ENCODE peak calls at places on chromosomes 5 and 9, in nine cellular contexts. S is mucosa of descending colon, D is colonic mucosa, V is uterus, I is HFFc6, X is IMR-90, H is fibroblast of pulmonary artery, T is RWPE1, Q is left ventricle myocardium inferior. L is an unnamed sample.

GRCh38 chr5:135491552-135492318 is 39.6 kb upstream of the TIFAB start:
- DNase-seq in S (no peak), D (no peak), V (no peak), I (no peak), X (no peak), H (no peak), T (peak), Q (no peak), L (no peak)

GRCh38 chr9:79883073-79883645 is 311.4 kb downstream of the TLE4 start:
- DNase-seq in S (no peak), D (no peak), V (no peak), I (no peak), X (no peak), H (no peak), T (no peak), Q (peak), L (no peak)

GRCh38 chr5:10424124-10424731 is 17.5 kb upstream of the ROPN1L start:
- DNase-seq in S (no peak), D (no peak), V (no peak), I (peak), X (peak), H (peak), T (peak), Q (no peak), L (peak)

GRCh38 chr9:83959061-83959460 is 21.0 kb downstream of the HNRNPK start:
- DNase-seq in S (no peak), D (no peak), V (no peak), I (peak), X (peak), H (peak), T (no peak), Q (no peak), L (no peak)

GRCh38 chr9:129569506-129570449 is 51.1 kb downstream of the C9orf50 start:
- DNase-seq in S (no peak), D (no peak), V (no peak), I (no peak), X (peak), H (peak), T (no peak), Q (no peak), L (peak)

GRCh38 chr9:92963831-92964606 is 16.7 kb downstream of the FGD3 start:
- DNase-seq in S (peak), D (peak), V (no peak), I (no peak), X (no peak), H (no peak), T (no peak), Q (no peak), L (no peak)

GRCh38 chr9:19009566-19009965 is 23.4 kb downstream of the SAXO1 start:
- DNase-seq in S (no peak), D (no peak), V (no peak), I (no peak), X (no peak), H (no peak), T (no peak), Q (no peak), L (no peak)

GRCh38 chr5:9332026-9332425 is 213.8 kb downstream of the SEMA5A start:
- DNase-seq in S (no peak), D (no peak), V (no peak), I (no peak), X (no peak), H (no peak), T (no peak), Q (no peak), L (no peak)

GRCh38 chr9:89522261-89522978 is 24.5 kb upstream of the SEMA4D start:
- DNase-seq in S (no peak), D (peak), V (no peak), I (no peak), X (no peak), H (no peak), T (no peak), Q (no peak), L (no peak)

GRCh38 chr9:35862328-35862727 is 7.9 kb downstream of the OR13J1 start:
- DNase-seq in S (no peak), D (no peak), V (no peak), I (no peak), X (no peak), H (no peak), T (no peak), Q (no peak), L (no peak)

GRCh38 chr9:99588299-99588698 is 233.4 kb upstream of the NR4A3 start:
- DNase-seq in S (no peak), D (no peak), V (no peak), I (no peak), X (no peak), H (no peak), T (no peak), Q (no peak), L (no peak)

GRCh38 chr5:129763651-129764050 is 15.8 kb downstream of the MINAR2 start:
- DNase-seq in S (no peak), D (no peak), V (no peak), I (no peak), X (no peak), H (no peak), T (no peak), Q (no peak), L (no peak)

GRCh38 chr5:72531496-72532190 is 24.4 kb upstream of the ZNF366 start:
- DNase-seq in S (no peak), D (no peak), V (no peak), I (peak), X (no peak), H (peak), T (no peak), Q (no peak), L (no peak)

GRCh38 chr5:9716838-9717281 is 86.7 kb upstream of the TAS2R1 start:
- DNase-seq in S (no peak), D (no peak), V (no peak), I (peak), X (peak), H (peak), T (no peak), Q (no peak), L (no peak)

GRCh38 chr9:133770076-133770777 is 32.1 kb upstream of the SARDH start:
- DNase-seq in S (no peak), D (peak), V (no peak), I (no peak), X (no peak), H (no peak), T (no peak), Q (no peak), L (no peak)

GRCh38 chr5:116650544-116650943 is 75.9 kb upstream of the SEMA6A start:
- DNase-seq in S (no peak), D (no peak), V (no peak), I (no peak), X (no peak), H (no peak), T (no peak), Q (no peak), L (no peak)

GRCh38 chr9:116334581-116335150 is 181.1 kb downstream of the PAPPA start:
- DNase-seq in S (no peak), D (no peak), V (no peak), I (no peak), X (no peak), H (no peak), T (no peak), Q (no peak), L (no peak)

GRCh38 chr5:152723482-152723881 is 318.4 kb upstream of the NMUR2 start:
- DNase-seq in S (no peak), D (no peak), V (no peak), I (no peak), X (no peak), H (no peak), T (no peak), Q (no peak), L (no peak)

GRCh38 chr5:154972476-154973080 is 31.7 kb downstream of the MRPL22 start:
- DNase-seq in S (no peak), D (no peak), V (no peak), I (peak), X (peak), H (peak), T (peak), Q (no peak), L (peak)

GRCh38 chr5:97365173-97365845 is 182.3 kb upstream of the RIOK2 start:
- DNase-seq in S (no peak), D (no peak), V (no peak), I (no peak), X (no peak), H (no peak), T (no peak), Q (no peak), L (no peak)

GRCh38 chr9:99231708-99232107 is 9.6 kb downstream of the SEC61B start:
- DNase-seq in S (no peak), D (no peak), V (no peak), I (peak), X (peak), H (peak), T (peak), Q (no peak), L (peak)

GRCh38 chr9:90504486-90504885 is 138.1 kb downstream of the DIRAS2 start:
- DNase-seq in S (no peak), D (no peak), V (no peak), I (no peak), X (no peak), H (no peak), T (no peak), Q (no peak), L (no peak)

GRCh38 chr9:136944519-136945332 is at the start of the genes C8G and FBXW5:
- DNase-seq in S (peak), D (peak), V (peak), I (peak), X (peak), H (peak), T (peak), Q (peak), L (peak)

GRCh38 chr9:70049236-70049635 is 5.6 kb downstream of the MAMDC2 start:
- DNase-seq in S (no peak), D (peak), V (peak), I (peak), X (peak), H (peak), T (peak), Q (peak), L (peak)

GRCh38 chr9:94553029-94553938 is 1.6 kb upstream of the PCAT7 start:
- DNase-seq in S (peak), D (peak), V (no peak), I (no peak), X (no peak), H (no peak), T (no peak), Q (no peak), L (peak)

GRCh38 chr5:55636711-55637110 is 75.4 kb downstream of the SLC38A9 start:
- DNase-seq in S (no peak), D (peak), V (peak), I (peak), X (peak), H (peak), T (peak), Q (peak), L (peak)

GRCh38 chr5:147835386-147835798 is 3.9 kb upstream of the SPINK1 start:
- DNase-seq in S (no peak), D (no peak), V (no peak), I (no peak), X (no peak), H (no peak), T (peak), Q (no peak), L (peak)

GRCh38 chr5:115979628-115980041 is 17.4 kb downstream of the LVRN start:
- DNase-seq in S (no peak), D (no peak), V (no peak), I (peak), X (peak), H (peak), T (no peak), Q (no peak), L (no peak)

GRCh38 chr5:173950829-173951228 is 38.1 kb upstream of the C5orf47 start:
- DNase-seq in S (no peak), D (no peak), V (no peak), I (no peak), X (no peak), H (no peak), T (no peak), Q (no peak), L (no peak)

GRCh38 chr9:88782931-88783451 is 208.3 kb upstream of the S1PR3 start:
- DNase-seq in S (no peak), D (no peak), V (no peak), I (no peak), X (peak), H (no peak), T (no peak), Q (no peak), L (no peak)

GRCh38 chr9:78234810-78235209 is 1.1 kb upstream of the CEP78 start:
- DNase-seq in S (no peak), D (no peak), V (no peak), I (no peak), X (peak), H (peak), T (peak), Q (no peak), L (no peak)

DNA sequence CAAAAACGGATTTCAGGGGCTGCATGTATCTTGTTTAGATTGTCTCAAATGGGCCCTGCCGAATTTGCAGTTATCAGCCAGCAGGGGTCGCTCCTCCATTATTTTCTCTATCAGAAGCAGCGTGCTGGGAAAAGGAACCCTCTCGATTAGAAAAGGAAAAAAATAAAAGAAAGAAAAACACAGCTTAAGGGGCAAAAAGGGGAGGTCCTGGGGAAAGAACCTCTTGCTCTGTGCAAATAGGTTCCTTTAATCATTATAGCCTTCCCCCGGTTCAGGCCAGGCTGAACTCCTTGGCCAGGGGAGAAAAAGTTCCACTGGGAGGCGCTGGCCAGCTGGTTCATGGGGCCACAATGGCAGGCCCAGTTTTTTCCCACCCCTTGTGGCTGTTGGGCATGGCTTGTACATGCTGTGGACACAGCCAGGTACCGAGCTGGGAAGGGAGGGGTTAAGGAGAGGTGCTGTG is 25.0 kb upstream of the CAPSL start:
- DNase-seq in S (no peak), D (peak), V (no peak), I (peak), X (peak), H (peak), T (no peak), Q (no peak), L (peak)
- TF ChIP-seq CTCF in S (no peak), D (peak), V (no peak), I (peak), X (peak), H (peak), T (peak), Q (no peak), L (peak)

GRCh38 chr5:94853122-94853521 is 234.7 kb downstream of the SLF1 start:
- DNase-seq in S (no peak), D (no peak), V (no peak), I (no peak), X (no peak), H (no peak), T (no peak), Q (no peak), L (no peak)

GRCh38 chr5:94847726-94848125 is 229.3 kb downstream of the SLF1 start:
- DNase-seq in S (no peak), D (no peak), V (no peak), I (no peak), X (no peak), H (no peak), T (no peak), Q (no peak), L (no peak)

GRCh38 chr5:94850960-94851359 is 232.5 kb downstream of the SLF1 start:
- DNase-seq in S (no peak), D (no peak), V (no peak), I (no peak), X (no peak), H (no peak), T (no peak), Q (no peak), L (no peak)

GRCh38 chr5:94849324-94849723 is 230.9 kb downstream of the SLF1 start:
- DNase-seq in S (no peak), D (no peak), V (no peak), I (no peak), X (no peak), H (no peak), T (no peak), Q (no peak), L (no peak)

DNA sequence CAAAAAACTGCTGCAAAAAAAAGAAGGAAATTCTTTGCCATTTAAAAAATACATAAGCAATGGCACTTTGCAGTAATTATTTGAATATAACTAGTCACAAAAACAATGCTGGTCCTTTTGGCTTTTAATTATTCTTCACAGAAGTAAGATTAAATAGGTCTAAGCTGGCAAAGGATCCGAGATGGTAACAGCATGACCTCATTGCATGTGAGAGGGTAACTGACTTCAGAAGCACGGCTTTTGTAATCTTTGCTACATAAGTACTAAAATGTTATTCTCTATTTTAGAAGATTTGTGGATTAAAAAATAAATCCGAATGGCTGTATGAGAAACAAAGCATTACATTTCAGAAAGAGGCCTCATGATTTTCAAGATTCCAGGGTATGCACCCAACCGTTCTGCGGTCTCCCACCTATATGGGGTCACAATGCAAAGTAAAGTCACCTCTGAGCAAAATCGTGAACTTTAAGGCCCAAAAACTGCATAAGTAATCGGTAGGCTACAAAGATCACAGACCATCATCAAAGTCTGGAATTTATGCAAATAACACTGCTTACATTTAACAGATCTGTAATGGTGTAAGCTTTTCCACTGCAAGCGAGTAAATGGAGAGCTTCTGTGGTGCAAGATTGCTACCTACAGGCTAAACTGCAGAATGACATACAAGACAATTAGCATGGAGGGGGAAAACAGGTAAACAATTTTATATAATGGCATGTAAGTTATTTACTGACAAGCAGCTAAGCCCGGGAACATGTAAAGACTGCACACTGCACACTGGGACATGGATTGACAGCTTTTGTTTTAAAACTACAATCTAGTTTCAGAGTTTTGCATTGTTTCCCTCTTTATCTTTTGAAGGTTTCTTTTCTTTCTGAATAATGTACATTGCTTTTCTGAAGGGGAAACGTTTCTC is 231.6 kb downstream of the SLF1 start:
- DNase-seq in S (no peak), D (no peak), V (no peak), I (peak), X (peak), H (peak), T (peak), Q (no peak), L (peak)
- TF ChIP-seq CTCF in S (no peak), D (peak), V (peak), I (peak), X (peak), H (peak), T (peak), Q (peak), L (peak)

GRCh38 chr5:175873090-175873454 is 1.7 kb downstream of the CPLX2 start:
- DNase-seq in S (no peak), D (no peak), V (no peak), I (no peak), X (no peak), H (no peak), T (no peak), Q (no peak), L (peak)
- TF ChIP-seq CTCF in S (no peak), D (no peak), V (no peak), I (peak), X (peak), H (peak), T (no peak), Q (no peak), L (no peak)

DNA sequence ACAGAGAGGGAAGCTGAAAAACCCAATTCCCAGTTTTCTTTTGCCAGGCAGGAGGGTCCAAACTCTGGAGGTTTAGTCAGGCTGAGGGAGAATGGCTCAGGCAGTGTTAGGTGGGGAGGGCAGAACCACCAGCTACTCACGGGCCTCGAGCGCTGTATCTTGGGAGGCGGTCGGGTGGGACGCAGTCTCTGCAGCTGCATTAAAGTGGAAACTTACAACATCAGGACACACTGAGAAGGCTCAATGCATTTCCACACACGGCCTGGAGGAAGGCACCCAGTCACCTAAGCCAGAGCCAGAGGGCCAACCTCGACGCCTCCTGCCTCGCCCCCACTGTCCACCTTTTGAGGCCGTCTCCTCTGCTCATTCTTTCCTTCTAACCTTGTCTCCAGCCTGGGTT is 55.6 kb downstream of the CRB2 start:
- DNase-seq in S (peak), D (no peak), V (no peak), I (no peak), X (no peak), H (no peak), T (no peak), Q (no peak), L (no peak)
- TF ChIP-seq CTCF in S (no peak), D (no peak), V (no peak), I (no peak), X (no peak), H (no peak), T (no peak), Q (no peak), L (no peak)

GRCh38 chr5:65721775-65722574 is at the start of the genes NLN and SGTB:
- DNase-seq in S (peak), D (peak), V (peak), I (peak), X (peak), H (peak), T (peak), Q (peak), L (peak)
- TF ChIP-seq CTCF in S (no peak), D (no peak), V (no peak), I (no peak), X (no peak), H (no peak), T (no peak), Q (no peak), L (no peak)

DNA sequence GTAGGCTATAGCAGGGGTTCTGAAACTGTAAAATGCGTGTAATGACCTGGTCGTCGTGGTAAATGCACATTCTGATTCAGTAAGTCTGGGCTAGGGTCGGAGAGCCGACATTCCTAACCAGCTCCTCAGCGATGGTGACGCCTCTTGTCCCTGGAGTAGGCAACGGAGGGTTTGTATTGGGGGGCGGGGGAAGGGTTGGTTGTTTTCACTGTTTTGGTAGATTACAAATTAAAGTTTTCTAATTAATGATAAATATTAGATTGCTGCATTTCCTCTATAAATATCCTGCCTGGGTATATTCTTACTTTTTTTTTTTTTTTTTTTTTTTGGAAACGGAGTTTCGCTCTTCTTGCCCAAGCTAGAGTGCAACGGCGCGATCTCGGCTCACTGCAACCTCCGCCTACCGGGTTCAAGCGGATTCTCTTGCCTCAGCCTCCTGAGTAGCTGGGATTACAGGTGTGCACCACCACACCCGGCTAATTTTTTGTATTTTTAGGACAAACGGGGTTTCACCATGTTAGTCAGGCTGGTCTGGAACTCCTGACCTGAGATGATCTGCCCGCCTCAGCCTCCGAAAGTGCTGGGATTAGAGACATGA is 566 bp upstream of the ALDH7A1 start:
- DNase-seq in S (no peak), D (no peak), V (no peak), I (no peak), X (peak), H (no peak), T (no peak), Q (no peak), L (no peak)
- TF ChIP-seq CTCF in S (no peak), D (no peak), V (no peak), I (peak), X (no peak), H (no peak), T (peak), Q (no peak), L (no peak)

L was measured in Calu3.